ENCODE peak calls at places on chromosome 7, in four cellular contexts. One of them, this sample, is unnamed.

GRCh38 chr7:82732677-82733076 is 289.1 kb upstream of the CACNA2D1 start:
- DNase-seq in CD8-positive, alpha-beta T cell: no peak
- DNase-seq in cardiac muscle cell: no peak
- DNase-seq in A549: no peak
- DNase-seq in this sample: no peak

GRCh38 chr7:80858141-80858903 is 60.5 kb downstream of the SEMA3C start:
- DNase-seq in A549: no peak
- DNase-seq in CD8-positive, alpha-beta T cell: no peak
- DNase-seq in cardiac muscle cell: peak
- DNase-seq in this sample: no peak

GRCh38 chr7:133196872-133197612 is 55.8 kb upstream of the EXOC4 start:
- DNase-seq in A549: no peak
- DNase-seq in cardiac muscle cell: no peak
- DNase-seq in CD8-positive, alpha-beta T cell: no peak
- DNase-seq in this sample: no peak

GRCh38 chr7:27183682-27184341 is 1.2 kb downstream of the HOXA11 start:
- DNase-seq in CD8-positive, alpha-beta T cell: no peak
- DNase-seq in cardiac muscle cell: no peak
- DNase-seq in A549: no peak
- DNase-seq in this sample: no peak

GRCh38 chr7:91193141-91193540 is 71.1 kb upstream of the FZD1 start:
- DNase-seq in cardiac muscle cell: peak
- DNase-seq in CD8-positive, alpha-beta T cell: no peak
- DNase-seq in A549: no peak
- DNase-seq in this sample: peak

GRCh38 chr7:111429781-111430180 is 132.5 kb downstream of the IMMP2L start:
- DNase-seq in CD8-positive, alpha-beta T cell: no peak
- DNase-seq in A549: no peak
- DNase-seq in cardiac muscle cell: no peak
- DNase-seq in this sample: no peak

GRCh38 chr7:130492519-130493274 is 812 bp downstream of the MEST start:
- DNase-seq in A549: no peak
- DNase-seq in CD8-positive, alpha-beta T cell: no peak
- DNase-seq in cardiac muscle cell: peak
- DNase-seq in this sample: no peak

GRCh38 chr7:135147899-135148721 is at the start of gene TMEM140:
- DNase-seq in A549: no peak
- DNase-seq in CD8-positive, alpha-beta T cell: peak
- DNase-seq in cardiac muscle cell: peak
- DNase-seq in this sample: peak

GRCh38 chr7:6106140-6106904 is 75.1 kb downstream of the ANKRD61 start:
- DNase-seq in cardiac muscle cell: peak
- DNase-seq in CD8-positive, alpha-beta T cell: peak
- DNase-seq in A549: no peak
- DNase-seq in this sample: no peak

GRCh38 chr7:133742709-133743538 is 384.2 kb upstream of the LRGUK start:
- DNase-seq in A549: no peak
- DNase-seq in CD8-positive, alpha-beta T cell: no peak
- DNase-seq in cardiac muscle cell: peak
- DNase-seq in this sample: peak

GRCh38 chr7:57412168-57412567 is 37.8 kb upstream of the ZNF716 start:
- DNase-seq in CD8-positive, alpha-beta T cell: no peak
- DNase-seq in A549: no peak
- DNase-seq in cardiac muscle cell: no peak
- DNase-seq in this sample: no peak

GRCh38 chr7:69412331-69413146 is 185.7 kb upstream of the AUTS2 start:
- DNase-seq in A549: peak
- DNase-seq in CD8-positive, alpha-beta T cell: peak
- DNase-seq in cardiac muscle cell: peak
- DNase-seq in this sample: no peak

GRCh38 chr7:101553018-101553770 is 75.9 kb downstream of the MYL10 start:
- DNase-seq in A549: no peak
- DNase-seq in cardiac muscle cell: no peak
- DNase-seq in CD8-positive, alpha-beta T cell: no peak
- DNase-seq in this sample: no peak

GRCh38 chr7:47198159-47198558 is 383.8 kb downstream of the TNS3 start:
- DNase-seq in cardiac muscle cell: no peak
- DNase-seq in A549: no peak
- DNase-seq in CD8-positive, alpha-beta T cell: no peak
- DNase-seq in this sample: no peak

GRCh38 chr7:26857534-26858228 is 6.7 kb downstream of the SKAP2 start:
- DNase-seq in cardiac muscle cell: no peak
- DNase-seq in A549: no peak
- DNase-seq in CD8-positive, alpha-beta T cell: no peak
- DNase-seq in this sample: no peak

GRCh38 chr7:5679741-5680473 is 101.6 kb downstream of the RNF216 start:
- DNase-seq in A549: no peak
- DNase-seq in cardiac muscle cell: no peak
- DNase-seq in CD8-positive, alpha-beta T cell: no peak
- DNase-seq in this sample: no peak

GRCh38 chr7:36755484-36755883 is 31.2 kb upstream of the AOAH start:
- DNase-seq in A549: no peak
- DNase-seq in cardiac muscle cell: no peak
- DNase-seq in CD8-positive, alpha-beta T cell: no peak
- DNase-seq in this sample: no peak

GRCh38 chr7:155206286-155207020 is 91.2 kb upstream of the INSIG1 start:
- DNase-seq in A549: no peak
- DNase-seq in cardiac muscle cell: peak
- DNase-seq in CD8-positive, alpha-beta T cell: peak
- DNase-seq in this sample: peak

GRCh38 chr7:155203882-155204691 is 93.6 kb upstream of the INSIG1 start:
- DNase-seq in A549: no peak
- DNase-seq in CD8-positive, alpha-beta T cell: no peak
- DNase-seq in cardiac muscle cell: no peak
- DNase-seq in this sample: no peak

GRCh38 chr7:155207335-155208002 is 90.2 kb upstream of the INSIG1 start:
- DNase-seq in CD8-positive, alpha-beta T cell: no peak
- DNase-seq in A549: no peak
- DNase-seq in cardiac muscle cell: no peak
- DNase-seq in this sample: no peak

GRCh38 chr7:155204744-155205367 is 92.8 kb upstream of the INSIG1 start:
- DNase-seq in cardiac muscle cell: no peak
- DNase-seq in A549: no peak
- DNase-seq in CD8-positive, alpha-beta T cell: no peak
- DNase-seq in this sample: no peak

DNA sequence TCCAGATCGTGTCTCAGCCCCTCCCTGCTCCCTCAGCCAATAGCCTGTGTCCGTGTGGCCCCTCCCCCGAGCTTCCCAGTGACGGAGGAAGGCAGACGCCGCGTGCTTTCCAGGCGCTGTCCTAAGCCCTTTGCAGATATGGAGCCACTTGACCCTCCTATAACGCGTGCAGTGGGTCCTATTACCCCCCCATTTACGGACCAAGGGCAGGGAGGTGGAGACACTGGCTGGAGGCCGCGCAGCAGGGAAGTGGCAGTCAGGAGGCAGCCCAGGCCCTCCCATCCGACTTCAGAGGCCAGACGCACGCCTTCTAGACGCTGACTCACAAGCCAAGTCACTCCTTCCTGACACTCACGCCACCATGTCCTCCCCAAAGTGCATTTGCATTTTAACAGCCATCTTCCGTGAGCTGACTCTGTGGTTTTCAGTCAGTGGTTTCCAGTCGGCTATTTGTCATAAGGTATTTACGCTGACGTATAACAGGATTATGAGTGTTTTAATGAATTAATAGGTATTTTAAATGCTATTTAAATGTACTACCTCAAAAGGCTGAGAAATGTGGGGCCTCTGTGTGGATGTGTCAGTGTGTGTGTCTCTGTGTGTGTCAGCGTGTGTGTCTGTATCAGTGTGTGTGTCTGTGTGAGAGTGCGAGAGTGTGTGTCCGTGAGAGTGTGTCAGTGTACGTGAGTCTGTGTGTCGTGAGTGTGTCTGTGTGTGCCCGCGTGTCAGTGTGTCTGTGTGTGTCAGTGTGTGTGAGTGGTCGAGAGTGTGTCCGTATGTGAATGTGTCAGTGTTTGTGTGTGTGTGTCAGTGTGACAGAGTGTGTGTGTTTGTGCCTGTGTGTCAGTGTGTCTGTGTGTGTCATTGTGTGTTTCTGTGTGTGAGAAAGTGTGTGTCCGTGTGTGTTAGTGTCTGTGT is 92.1 kb upstream of the INSIG1 start:
- DNase-seq in CD8-positive, alpha-beta T cell: peak
- DNase-seq in A549: peak
- DNase-seq in cardiac muscle cell: peak
- DNase-seq in this sample: peak
- H3K4me3 ChIP-seq in CD8-positive, alpha-beta T cell: peak
- H3K4me3 ChIP-seq in A549: peak
- H3K4me3 ChIP-seq in cardiac muscle cell: no peak
- H3K4me3 ChIP-seq in this sample: peak

DNA sequence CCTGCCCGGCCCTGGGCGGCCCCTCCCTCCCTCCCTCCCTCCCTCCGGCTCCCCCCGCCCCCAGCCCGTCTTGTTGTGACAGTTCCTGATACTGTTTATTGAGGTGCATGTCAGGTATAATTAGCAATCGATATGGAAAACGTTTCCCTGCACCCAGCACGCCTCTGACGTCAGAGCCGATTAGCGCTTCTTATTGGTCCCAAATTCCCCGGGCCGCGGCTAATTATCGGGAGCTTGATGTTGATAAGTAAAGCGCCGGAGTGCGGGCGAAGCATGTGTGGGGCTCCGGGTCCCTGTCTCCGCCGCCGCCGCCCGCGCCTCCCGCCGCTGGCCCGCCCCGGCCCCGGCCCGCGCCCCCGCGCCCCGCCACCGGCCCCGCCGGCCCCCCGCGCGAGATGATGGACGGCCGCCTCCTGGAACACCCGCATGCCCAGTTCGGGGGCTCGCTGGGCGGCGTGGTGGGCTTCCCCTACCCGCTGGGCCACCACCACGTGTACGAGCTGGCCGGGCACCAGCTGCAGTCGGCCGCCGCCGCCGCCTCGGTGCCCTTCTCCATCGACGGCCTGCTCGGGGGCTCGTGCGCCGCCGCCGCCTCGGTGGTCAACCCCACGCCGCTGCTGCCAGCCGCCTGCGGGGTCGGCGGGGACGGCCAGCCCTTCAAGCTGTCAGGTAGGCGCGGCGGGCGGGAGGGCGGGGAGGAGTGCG is at the start of gene UNCX:
- DNase-seq in cardiac muscle cell: no peak
- DNase-seq in CD8-positive, alpha-beta T cell: no peak
- DNase-seq in A549: no peak
- DNase-seq in this sample: no peak
- H3K4me3 ChIP-seq in cardiac muscle cell: peak
- H3K4me3 ChIP-seq in CD8-positive, alpha-beta T cell: no peak
- H3K4me3 ChIP-seq in A549: peak
- H3K4me3 ChIP-seq in this sample: no peak

DNA sequence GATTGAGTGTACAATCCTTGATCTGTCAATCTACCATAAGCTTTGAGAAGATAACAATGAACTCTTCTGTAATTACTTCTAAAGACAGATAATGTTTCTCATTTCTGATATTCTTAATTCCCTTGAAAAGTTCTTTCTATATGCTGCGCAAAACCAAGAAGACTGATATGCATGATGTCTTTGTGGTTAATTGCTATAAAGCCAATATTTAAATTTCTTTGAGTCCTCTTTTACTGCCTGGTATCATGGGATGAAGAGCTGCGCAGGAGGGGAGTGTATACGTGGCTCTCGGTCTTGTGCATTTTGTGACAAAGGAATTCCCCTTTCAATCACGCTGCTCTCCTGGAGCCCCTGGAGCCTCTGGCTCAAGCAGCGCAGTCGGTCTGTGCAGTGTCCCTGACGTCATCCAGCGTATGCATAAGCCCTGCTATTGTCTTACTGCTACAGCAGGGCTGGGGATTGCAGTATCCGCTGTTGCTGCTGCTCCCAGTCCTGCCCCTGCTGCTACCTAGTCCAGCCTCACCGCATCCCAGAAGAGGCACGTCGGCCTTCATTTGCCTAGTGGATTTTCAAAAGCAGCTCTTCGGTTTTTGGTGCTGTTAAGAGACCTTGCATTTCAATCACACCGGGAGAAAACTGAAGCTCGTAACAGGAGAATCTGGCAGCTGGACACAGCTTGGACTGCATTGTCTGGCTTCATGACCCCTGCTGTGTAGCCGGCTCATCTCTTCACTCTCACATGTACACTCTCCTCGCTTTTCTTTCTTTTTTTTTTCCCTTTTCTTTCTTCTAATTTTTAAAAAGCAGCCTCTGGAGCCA is 66.7 kb downstream of the ST7 start:
- DNase-seq in cardiac muscle cell: peak
- DNase-seq in CD8-positive, alpha-beta T cell: no peak
- DNase-seq in A549: peak
- DNase-seq in this sample: peak
- H3K4me3 ChIP-seq in cardiac muscle cell: peak
- H3K4me3 ChIP-seq in CD8-positive, alpha-beta T cell: no peak
- H3K4me3 ChIP-seq in A549: no peak
- H3K4me3 ChIP-seq in this sample: peak

GRCh38 chr7:105267244-105267643 is 121.5 kb downstream of the SRPK2 start:
- DNase-seq in cardiac muscle cell: no peak
- DNase-seq in CD8-positive, alpha-beta T cell: no peak
- DNase-seq in A549: no peak
- DNase-seq in this sample: no peak
- H3K4me3 ChIP-seq in cardiac muscle cell: no peak
- H3K4me3 ChIP-seq in CD8-positive, alpha-beta T cell: peak
- H3K4me3 ChIP-seq in A549: no peak
- H3K4me3 ChIP-seq in this sample: no peak

GRCh38 chr7:44073664-44074348 is 8.4 kb upstream of the PGAM2 start:
- DNase-seq in A549: no peak
- DNase-seq in CD8-positive, alpha-beta T cell: peak
- DNase-seq in cardiac muscle cell: no peak
- DNase-seq in this sample: no peak
- H3K4me3 ChIP-seq in A549: no peak
- H3K4me3 ChIP-seq in CD8-positive, alpha-beta T cell: no peak
- H3K4me3 ChIP-seq in cardiac muscle cell: no peak
- H3K4me3 ChIP-seq in this sample: no peak

GRCh38 chr7:19106308-19107141 is 10.9 kb downstream of the TWIST1 start:
- DNase-seq in A549: no peak
- DNase-seq in CD8-positive, alpha-beta T cell: no peak
- DNase-seq in cardiac muscle cell: peak
- DNase-seq in this sample: no peak
- H3K4me3 ChIP-seq in A549: no peak
- H3K4me3 ChIP-seq in CD8-positive, alpha-beta T cell: no peak
- H3K4me3 ChIP-seq in cardiac muscle cell: peak
- H3K4me3 ChIP-seq in this sample: peak

DNA sequence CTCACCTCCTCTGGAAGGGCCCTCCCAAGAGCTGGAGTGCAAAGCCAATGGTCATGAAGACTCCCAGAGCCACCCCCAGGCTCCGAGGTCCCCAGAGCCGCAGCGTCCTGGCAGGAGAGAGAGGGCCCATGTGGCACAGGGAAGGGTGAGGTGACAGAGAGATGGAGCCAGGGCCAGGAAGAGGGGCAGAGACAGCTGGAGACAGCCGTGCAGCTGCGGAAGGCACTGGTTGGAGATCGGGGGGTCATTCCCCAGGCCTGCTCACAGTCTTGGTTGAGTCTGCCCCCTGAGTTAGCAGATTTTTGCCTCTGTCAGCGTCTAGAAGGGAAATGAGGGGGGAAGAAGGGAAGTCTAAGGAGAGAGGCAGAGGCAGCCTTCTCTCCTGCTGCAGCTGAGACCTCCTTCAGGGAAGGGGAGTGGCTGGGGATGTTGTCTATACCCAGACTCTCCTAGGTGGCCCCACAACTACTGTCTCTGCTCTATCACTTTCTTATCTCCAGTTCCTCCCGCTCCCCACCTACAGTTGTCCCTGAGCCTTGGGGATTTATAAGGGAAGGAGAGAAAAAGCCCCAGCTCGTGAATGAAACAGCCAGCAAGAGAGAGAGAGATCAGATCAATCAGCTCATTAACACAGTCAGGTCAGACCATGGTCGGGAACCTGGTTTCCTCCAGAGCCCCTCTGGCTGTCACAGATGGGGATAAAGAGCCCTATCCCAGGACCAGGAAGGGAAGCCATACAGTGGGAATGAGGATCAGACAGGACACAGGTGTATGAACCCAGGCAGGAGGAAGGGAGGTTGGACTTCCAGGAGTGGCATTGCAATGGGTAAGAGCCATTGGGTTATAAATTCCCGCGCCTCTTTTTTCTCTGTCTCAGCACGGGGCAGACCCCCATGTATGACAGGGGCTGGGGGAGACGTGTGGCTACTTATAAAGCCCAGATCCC is 1.2 kb downstream of the GAL3ST4 start:
- DNase-seq in CD8-positive, alpha-beta T cell: no peak
- DNase-seq in A549: no peak
- DNase-seq in cardiac muscle cell: no peak
- DNase-seq in this sample: no peak
- H3K4me3 ChIP-seq in CD8-positive, alpha-beta T cell: peak
- H3K4me3 ChIP-seq in A549: no peak
- H3K4me3 ChIP-seq in cardiac muscle cell: peak
- H3K4me3 ChIP-seq in this sample: peak

This sample was measured in skeletal muscle cell.